ENCODE peak calls at places on chromosomes 11 and 22, in four cellular contexts. One of them, this sample, is unnamed.

GRCh38 chr22:35275580-35275979 is 18.3 kb downstream of the HMGXB4 start:
- DNase-seq in uterus: no peak
- DNase-seq in heart right ventricle: no peak
- DNase-seq in A549: no peak
- DNase-seq in this sample: no peak

GRCh38 chr11:92226331-92227232 is 2.0 kb downstream of the FAT3 start:
- DNase-seq in heart right ventricle: no peak
- DNase-seq in A549: no peak
- DNase-seq in uterus: no peak
- DNase-seq in this sample: no peak

GRCh38 chr11:77066229-77067023 is at the start of gene CAPN5:
- DNase-seq in heart right ventricle: peak
- DNase-seq in A549: peak
- DNase-seq in uterus: peak
- DNase-seq in this sample: peak

GRCh38 chr11:120057595-120058581 is 80.0 kb downstream of the TRIM29 start:
- DNase-seq in heart right ventricle: no peak
- DNase-seq in uterus: no peak
- DNase-seq in A549: no peak
- DNase-seq in this sample: no peak

GRCh38 chr11:23573430-23573829 is 713.2 kb upstream of the CCDC179 start:
- DNase-seq in uterus: no peak
- DNase-seq in A549: no peak
- DNase-seq in heart right ventricle: no peak
- DNase-seq in this sample: no peak

GRCh38 chr22:42437488-42438292 is 5.5 kb upstream of the NFAM1 start:
- DNase-seq in heart right ventricle: peak
- DNase-seq in A549: peak
- DNase-seq in uterus: peak
- DNase-seq in this sample: peak

GRCh38 chr22:27531782-27532530 is 269.6 kb downstream of the MN1 start:
- DNase-seq in heart right ventricle: no peak
- DNase-seq in uterus: no peak
- DNase-seq in A549: no peak
- DNase-seq in this sample: no peak

GRCh38 chr11:1978865-1979473 is 18.7 kb downstream of the H19 start:
- DNase-seq in A549: no peak
- DNase-seq in uterus: no peak
- DNase-seq in heart right ventricle: no peak
- DNase-seq in this sample: no peak

GRCh38 chr22:12697441-12697840 is 2830.6 kb upstream of the OR11H1 start:
- DNase-seq in A549: no peak
- DNase-seq in uterus: no peak
- DNase-seq in heart right ventricle: no peak
- DNase-seq in this sample: no peak

GRCh38 chr11:69337211-69337721 is 43.3 kb downstream of the MYEOV start:
- DNase-seq in heart right ventricle: no peak
- DNase-seq in uterus: no peak
- DNase-seq in A549: no peak
- DNase-seq in this sample: no peak
- H3K4me3 ChIP-seq in heart right ventricle: no peak
- H3K4me3 ChIP-seq in uterus: no peak
- H3K4me3 ChIP-seq in A549: no peak
- H3K4me3 ChIP-seq in this sample: no peak

DNA sequence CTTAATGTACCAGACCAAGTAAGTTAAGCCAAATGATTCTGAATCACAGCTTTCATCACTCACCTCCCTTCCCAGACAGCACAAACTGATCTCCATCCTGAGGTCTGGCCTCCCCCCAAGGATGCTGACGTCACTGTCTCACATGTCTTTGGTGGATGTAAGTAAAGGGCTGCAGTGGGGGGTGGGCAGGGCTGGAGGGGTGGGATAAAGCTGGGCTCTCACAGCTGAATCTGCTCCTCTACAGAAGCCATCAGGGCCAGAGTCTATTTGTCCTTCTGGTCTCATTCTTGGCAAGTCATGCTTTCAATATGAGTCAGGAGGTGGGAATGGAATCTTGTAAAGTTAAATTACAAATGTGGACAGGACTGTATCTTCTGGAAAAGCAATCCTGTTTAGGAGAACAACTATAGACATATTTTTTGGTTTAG is 32.7 kb downstream of the P4HA3 start:
- DNase-seq in uterus: peak
- DNase-seq in heart right ventricle: peak
- DNase-seq in A549: peak
- DNase-seq in this sample: peak
- H3K4me3 ChIP-seq in uterus: no peak
- H3K4me3 ChIP-seq in heart right ventricle: no peak
- H3K4me3 ChIP-seq in A549: no peak
- H3K4me3 ChIP-seq in this sample: no peak

GRCh38 chr11:67613313-67613959 is 6.7 kb downstream of the NDUFV1 start:
- DNase-seq in uterus: no peak
- DNase-seq in A549: no peak
- DNase-seq in heart right ventricle: no peak
- DNase-seq in this sample: no peak
- H3K4me3 ChIP-seq in uterus: peak
- H3K4me3 ChIP-seq in A549: no peak
- H3K4me3 ChIP-seq in heart right ventricle: peak
- H3K4me3 ChIP-seq in this sample: no peak

GRCh38 chr11:62857541-62857982 is 18.2 kb upstream of the WDR74 start:
- DNase-seq in A549: no peak
- DNase-seq in uterus: no peak
- DNase-seq in heart right ventricle: no peak
- DNase-seq in this sample: no peak
- H3K4me3 ChIP-seq in A549: peak
- H3K4me3 ChIP-seq in uterus: no peak
- H3K4me3 ChIP-seq in heart right ventricle: no peak
- H3K4me3 ChIP-seq in this sample: no peak

GRCh38 chr22:44640618-44641155 is 61.3 kb upstream of the PRR5 start:
- DNase-seq in uterus: no peak
- DNase-seq in heart right ventricle: no peak
- DNase-seq in A549: no peak
- DNase-seq in this sample: no peak
- H3K4me3 ChIP-seq in uterus: no peak
- H3K4me3 ChIP-seq in heart right ventricle: no peak
- H3K4me3 ChIP-seq in A549: no peak
- H3K4me3 ChIP-seq in this sample: no peak

DNA sequence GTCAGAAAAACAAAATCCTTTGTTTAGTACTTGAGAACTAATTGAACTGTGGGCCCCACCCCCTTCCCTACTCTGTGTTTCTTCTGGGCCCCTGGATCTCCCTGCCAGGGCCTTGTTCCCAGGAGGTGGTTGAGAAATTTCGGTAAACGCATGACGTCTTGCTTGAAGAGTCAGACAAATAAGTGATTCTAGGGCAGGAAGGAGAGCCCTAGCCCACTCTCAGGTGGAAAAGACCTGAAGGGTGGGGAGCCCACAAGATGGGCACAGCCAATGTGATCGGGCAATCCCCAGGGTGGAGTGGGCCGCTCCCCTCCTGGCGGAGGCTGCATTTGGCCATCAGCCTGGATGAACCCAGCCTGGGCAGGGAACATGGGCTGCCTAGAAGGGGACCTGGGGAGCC is 16.8 kb upstream of the P2RY2 start:
- DNase-seq in heart right ventricle: no peak
- DNase-seq in A549: no peak
- DNase-seq in uterus: peak
- DNase-seq in this sample: peak
- H3K4me3 ChIP-seq in heart right ventricle: no peak
- H3K4me3 ChIP-seq in A549: no peak
- H3K4me3 ChIP-seq in uterus: no peak
- H3K4me3 ChIP-seq in this sample: no peak

This sample was measured in lung.